ENCODE peak calls at places on chromosomes 16 and 17, in five cellular contexts. One of them, this sample, is unnamed.

GRCh38 chr17:5877948-5878347 is 192.2 kb upstream of the WSCD1 start:
- DNase-seq in epithelial cell of esophagus: no peak
- DNase-seq in OCI-LY7: no peak
- DNase-seq in tibial nerve: no peak
- DNase-seq in A549: no peak
- DNase-seq in this sample: no peak

GRCh38 chr16:14961405-14962186 is 13.2 kb upstream of the PDXDC1 start:
- DNase-seq in tibial nerve: no peak
- DNase-seq in OCI-LY7: no peak
- DNase-seq in epithelial cell of esophagus: no peak
- DNase-seq in A549: no peak
- DNase-seq in this sample: no peak

GRCh38 chr16:50066482-50067289 is 916 bp downstream of the HEATR3 start:
- DNase-seq in A549: no peak
- DNase-seq in OCI-LY7: peak
- DNase-seq in epithelial cell of esophagus: no peak
- DNase-seq in tibial nerve: no peak
- DNase-seq in this sample: no peak

GRCh38 chr17:79026345-79027273 is 2.6 kb downstream of the C1QTNF1 start:
- DNase-seq in A549: peak
- DNase-seq in epithelial cell of esophagus: peak
- DNase-seq in tibial nerve: peak
- DNase-seq in OCI-LY7: no peak
- DNase-seq in this sample: peak

GRCh38 chr17:26962255-26963162 is 331.4 kb upstream of the WSB1 start:
- DNase-seq in tibial nerve: no peak
- DNase-seq in OCI-LY7: peak
- DNase-seq in A549: no peak
- DNase-seq in epithelial cell of esophagus: no peak
- DNase-seq in this sample: no peak

GRCh38 chr17:83203472-83204221 is 124.2 kb downstream of the METRNL start:
- DNase-seq in tibial nerve: peak
- DNase-seq in A549: no peak
- DNase-seq in epithelial cell of esophagus: no peak
- DNase-seq in OCI-LY7: no peak
- DNase-seq in this sample: no peak

GRCh38 chr17:40468560-40468959 is 25.3 kb downstream of the IGFBP4 start:
- DNase-seq in epithelial cell of esophagus: no peak
- DNase-seq in tibial nerve: no peak
- DNase-seq in OCI-LY7: no peak
- DNase-seq in A549: peak
- DNase-seq in this sample: no peak

GRCh38 chr17:57599271-57600045 is 145.6 kb downstream of the CCDC182 start:
- DNase-seq in OCI-LY7: peak
- DNase-seq in A549: no peak
- DNase-seq in tibial nerve: no peak
- DNase-seq in epithelial cell of esophagus: no peak
- DNase-seq in this sample: no peak

GRCh38 chr17:65529040-65529633 is 32.3 kb downstream of the AXIN2 start:
- DNase-seq in tibial nerve: no peak
- DNase-seq in epithelial cell of esophagus: no peak
- DNase-seq in A549: no peak
- DNase-seq in OCI-LY7: no peak
- DNase-seq in this sample: no peak

GRCh38 chr16:84048306-84048705 is 5.7 kb upstream of the SLC38A8 start:
- DNase-seq in epithelial cell of esophagus: peak
- DNase-seq in tibial nerve: no peak
- DNase-seq in A549: peak
- DNase-seq in OCI-LY7: no peak
- DNase-seq in this sample: no peak

GRCh38 chr17:79960788-79961522 is 74.7 kb downstream of the TBC1D16 start:
- DNase-seq in epithelial cell of esophagus: peak
- DNase-seq in A549: peak
- DNase-seq in tibial nerve: no peak
- DNase-seq in OCI-LY7: no peak
- DNase-seq in this sample: peak

GRCh38 chr17:82097919-82098168 is 192 bp downstream of the FASN start:
- DNase-seq in tibial nerve: no peak
- DNase-seq in epithelial cell of esophagus: no peak
- DNase-seq in A549: no peak
- DNase-seq in OCI-LY7: no peak
- DNase-seq in this sample: no peak

GRCh38 chr17:82098939-82099765 is 1.1 kb upstream of the FASN start:
- DNase-seq in OCI-LY7: peak
- DNase-seq in epithelial cell of esophagus: no peak
- DNase-seq in A549: no peak
- DNase-seq in tibial nerve: no peak
- DNase-seq in this sample: no peak

GRCh38 chr17:82096709-82097186 is 1.3 kb downstream of the FASN start:
- DNase-seq in OCI-LY7: no peak
- DNase-seq in A549: no peak
- DNase-seq in epithelial cell of esophagus: no peak
- DNase-seq in tibial nerve: no peak
- DNase-seq in this sample: no peak

GRCh38 chr17:82097187-82097918 is 683 bp downstream of the FASN start:
- DNase-seq in A549: peak
- DNase-seq in epithelial cell of esophagus: peak
- DNase-seq in tibial nerve: no peak
- DNase-seq in OCI-LY7: peak
- DNase-seq in this sample: peak

GRCh38 chr17:82098169-82098938 is at the start of gene FASN:
- DNase-seq in tibial nerve: peak
- DNase-seq in A549: peak
- DNase-seq in OCI-LY7: peak
- DNase-seq in epithelial cell of esophagus: peak
- DNase-seq in this sample: peak
- TF ChIP-seq CTCF in tibial nerve: peak
- TF ChIP-seq CTCF in A549: peak
- TF ChIP-seq CTCF in OCI-LY7: peak
- TF ChIP-seq CTCF in epithelial cell of esophagus: peak
- TF ChIP-seq CTCF in this sample: peak

DNA sequence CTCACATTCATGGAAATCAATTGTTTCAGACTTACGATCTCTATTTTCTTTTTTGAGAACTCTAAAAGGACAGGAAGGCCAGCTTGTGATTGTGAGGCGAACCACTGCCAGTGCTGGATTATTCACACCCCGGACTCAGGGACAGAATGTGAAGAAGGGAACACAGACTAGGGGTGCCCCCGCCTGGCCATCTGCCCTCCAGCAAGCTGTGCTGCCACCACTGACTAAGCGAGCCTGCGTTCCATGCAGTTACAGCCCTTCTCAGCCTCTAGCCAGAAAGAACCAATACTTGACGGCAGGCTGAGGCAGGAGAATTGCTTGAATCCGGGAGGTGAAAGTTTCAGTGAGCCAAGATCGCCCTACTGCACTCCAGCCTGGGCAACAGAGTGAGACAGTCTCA is 2.8 kb downstream of the HAGH start:
- DNase-seq in A549: peak
- DNase-seq in tibial nerve: no peak
- DNase-seq in OCI-LY7: peak
- DNase-seq in epithelial cell of esophagus: peak
- DNase-seq in this sample: peak
- TF ChIP-seq CTCF in A549: peak
- TF ChIP-seq CTCF in tibial nerve: no peak
- TF ChIP-seq CTCF in OCI-LY7: peak
- TF ChIP-seq CTCF in epithelial cell of esophagus: peak
- TF ChIP-seq CTCF in this sample: peak

GRCh38 chr17:45231481-45232116 is 9.9 kb downstream of the FMNL1 start:
- DNase-seq in tibial nerve: no peak
- DNase-seq in epithelial cell of esophagus: no peak
- DNase-seq in OCI-LY7: peak
- DNase-seq in A549: peak
- DNase-seq in this sample: no peak
- TF ChIP-seq CTCF in tibial nerve: no peak
- TF ChIP-seq CTCF in epithelial cell of esophagus: no peak
- TF ChIP-seq CTCF in OCI-LY7: peak
- TF ChIP-seq CTCF in A549: peak
- TF ChIP-seq CTCF in this sample: peak

GRCh38 chr16:70679653-70680494 is 6.0 kb downstream of the MTSS2 start:
- DNase-seq in tibial nerve: no peak
- DNase-seq in epithelial cell of esophagus: no peak
- DNase-seq in OCI-LY7: no peak
- DNase-seq in A549: no peak
- DNase-seq in this sample: no peak
- TF ChIP-seq CTCF in tibial nerve: peak
- TF ChIP-seq CTCF in epithelial cell of esophagus: no peak
- TF ChIP-seq CTCF in OCI-LY7: no peak
- TF ChIP-seq CTCF in A549: peak
- TF ChIP-seq CTCF in this sample: peak

GRCh38 chr17:68910256-68910705 is 44.9 kb downstream of the ABCA8 start:
- DNase-seq in tibial nerve: no peak
- DNase-seq in A549: no peak
- DNase-seq in epithelial cell of esophagus: peak
- DNase-seq in OCI-LY7: no peak
- DNase-seq in this sample: no peak

GRCh38 chr17:68903294-68903693 is 51.9 kb downstream of the ABCA8 start:
- DNase-seq in tibial nerve: no peak
- DNase-seq in epithelial cell of esophagus: no peak
- DNase-seq in A549: no peak
- DNase-seq in OCI-LY7: no peak
- DNase-seq in this sample: no peak

GRCh38 chr17:68908045-68908444 is 47.1 kb downstream of the ABCA8 start:
- DNase-seq in A549: no peak
- DNase-seq in epithelial cell of esophagus: no peak
- DNase-seq in OCI-LY7: no peak
- DNase-seq in tibial nerve: no peak
- DNase-seq in this sample: no peak

GRCh38 chr17:68909066-68909465 is 46.1 kb downstream of the ABCA8 start:
- DNase-seq in A549: peak
- DNase-seq in epithelial cell of esophagus: peak
- DNase-seq in tibial nerve: no peak
- DNase-seq in OCI-LY7: peak
- DNase-seq in this sample: peak

GRCh38 chr17:68906638-68907037 is 48.6 kb downstream of the ABCA8 start:
- DNase-seq in OCI-LY7: peak
- DNase-seq in A549: peak
- DNase-seq in tibial nerve: no peak
- DNase-seq in epithelial cell of esophagus: peak
- DNase-seq in this sample: no peak
- TF ChIP-seq CTCF in OCI-LY7: peak
- TF ChIP-seq CTCF in A549: peak
- TF ChIP-seq CTCF in tibial nerve: peak
- TF ChIP-seq CTCF in epithelial cell of esophagus: peak
- TF ChIP-seq CTCF in this sample: peak

GRCh38 chr17:60391419-60392041 is 403 bp downstream of the USP32 start:
- DNase-seq in tibial nerve: no peak
- DNase-seq in epithelial cell of esophagus: no peak
- DNase-seq in OCI-LY7: no peak
- DNase-seq in A549: no peak
- DNase-seq in this sample: peak

GRCh38 chr17:60390881-60391418 is 983 bp downstream of the USP32 start:
- DNase-seq in tibial nerve: no peak
- DNase-seq in A549: peak
- DNase-seq in epithelial cell of esophagus: peak
- DNase-seq in OCI-LY7: peak
- DNase-seq in this sample: peak

GRCh38 chr17:60393840-60394529 is 2.1 kb upstream of the USP32 start:
- DNase-seq in tibial nerve: no peak
- DNase-seq in epithelial cell of esophagus: peak
- DNase-seq in OCI-LY7: no peak
- DNase-seq in A549: no peak
- DNase-seq in this sample: no peak

GRCh38 chr17:60392845-60393702 is 1.1 kb upstream of the USP32 start:
- DNase-seq in OCI-LY7: peak
- DNase-seq in A549: peak
- DNase-seq in tibial nerve: no peak
- DNase-seq in epithelial cell of esophagus: peak
- DNase-seq in this sample: peak

GRCh38 chr17:60392042-60392844 is at the start of gene USP32:
- DNase-seq in tibial nerve: peak
- DNase-seq in OCI-LY7: peak
- DNase-seq in A549: peak
- DNase-seq in epithelial cell of esophagus: peak
- DNase-seq in this sample: peak
- TF ChIP-seq CTCF in tibial nerve: peak
- TF ChIP-seq CTCF in OCI-LY7: peak
- TF ChIP-seq CTCF in A549: no peak
- TF ChIP-seq CTCF in epithelial cell of esophagus: no peak
- TF ChIP-seq CTCF in this sample: peak

GRCh38 chr17:7886227-7887037 is 2.2 kb upstream of the CHD3 start:
- DNase-seq in tibial nerve: no peak
- DNase-seq in A549: peak
- DNase-seq in OCI-LY7: peak
- DNase-seq in epithelial cell of esophagus: no peak
- DNase-seq in this sample: no peak
- TF ChIP-seq CTCF in tibial nerve: no peak
- TF ChIP-seq CTCF in A549: no peak
- TF ChIP-seq CTCF in OCI-LY7: peak
- TF ChIP-seq CTCF in epithelial cell of esophagus: no peak
- TF ChIP-seq CTCF in this sample: no peak